ENCODE peak calls at places on chromosome 2, in four cellular contexts. V is coronary artery, D is colonic mucosa, P is PC-9. Y is an unnamed sample.

GRCh38 chr2:237326250-237327171 is 87.5 kb downstream of the COL6A3 start:
- DNase-seq in D (no peak), P (no peak), V (no peak), Y (no peak)

GRCh38 chr2:102806250-102806837 is 44.5 kb downstream of the TMEM182 start:
- DNase-seq in D (peak; percentile 61), V (no peak), P (no peak), Y (peak; percentile 31)

GRCh38 chr2:145258903-145259579 is 739.1 kb upstream of the ZEB2 start:
- DNase-seq in D (no peak), P (no peak), V (no peak), Y (peak; percentile 15)

GRCh38 chr2:67977464-67977863 is 85.3 kb downstream of the C1D start:
- DNase-seq in V (no peak), P (no peak), D (no peak), Y (no peak)

GRCh38 chr2:216006164-216006663 is 7.1 kb downstream of the MREG start:
- DNase-seq in D (no peak), P (peak; percentile 93), V (no peak), Y (no peak)

GRCh38 chr2:692349-692748 is 15.1 kb upstream of the TMEM18 start:
- DNase-seq in P (no peak), D (no peak), V (no peak), Y (no peak)

GRCh38 chr2:38871432-38871831 is 4.3 kb downstream of the DHX57 start:
- DNase-seq in V (no peak), D (no peak), P (no peak), Y (no peak)

GRCh38 chr2:217878865-217879595 is 123.8 kb downstream of the TNS1 start:
- DNase-seq in P (no peak), V (no peak), D (no peak), Y (no peak)

GRCh38 chr2:127664065-127664894 is 11.1 kb downstream of the LIMS2 start:
- DNase-seq in P (no peak), D (no peak), V (peak; percentile 74), Y (no peak)

GRCh38 chr2:131828164-131828561 is 300.5 kb downstream of the CCDC74A start:
- DNase-seq in V (no peak), P (no peak), D (no peak), Y (no peak)

GRCh38 chr2:147149589-147150245 is 695.1 kb upstream of the ACVR2A start:
- DNase-seq in P (no peak), V (no peak), D (no peak), Y (no peak)

GRCh38 chr2:65300134-65300771 is 72.6 kb downstream of the ACTR2 start:
- DNase-seq in P (no peak), D (peak; percentile 25), V (peak; percentile 91), Y (peak; percentile 74)

GRCh38 chr2:99389946-99390345 is 52.8 kb downstream of the EIF5B start:
- DNase-seq in V (no peak), P (no peak), D (no peak), Y (no peak)

GRCh38 chr2:135066710-135067109 is 14.6 kb downstream of the RAB3GAP1 start:
- DNase-seq in D (no peak), V (no peak), P (no peak), Y (no peak)

GRCh38 chr2:118032169-118033013 is 18.5 kb upstream of the CCDC93 start:
- DNase-seq in D (peak; percentile 34), P (no peak), V (no peak), Y (no peak)

GRCh38 chr2:15145046-15145817 is 415.9 kb downstream of the NBAS start:
- DNase-seq in D (no peak), V (no peak), P (no peak), Y (no peak)

GRCh38 chr2:59390581-59390980 is 1149.5 kb upstream of the FANCL start:
- DNase-seq in D (no peak), V (no peak), P (no peak), Y (no peak)

GRCh38 chr2:10194021-10194820 is 71.7 kb downstream of the RRM2 start:
- DNase-seq in D (no peak), V (no peak), P (no peak), Y (no peak)

GRCh38 chr2:218781691-218782528 is at the start of gene CYP27A1:
- DNase-seq in D (peak; percentile 79), P (no peak), V (peak; percentile 78), Y (no peak)

DNA sequence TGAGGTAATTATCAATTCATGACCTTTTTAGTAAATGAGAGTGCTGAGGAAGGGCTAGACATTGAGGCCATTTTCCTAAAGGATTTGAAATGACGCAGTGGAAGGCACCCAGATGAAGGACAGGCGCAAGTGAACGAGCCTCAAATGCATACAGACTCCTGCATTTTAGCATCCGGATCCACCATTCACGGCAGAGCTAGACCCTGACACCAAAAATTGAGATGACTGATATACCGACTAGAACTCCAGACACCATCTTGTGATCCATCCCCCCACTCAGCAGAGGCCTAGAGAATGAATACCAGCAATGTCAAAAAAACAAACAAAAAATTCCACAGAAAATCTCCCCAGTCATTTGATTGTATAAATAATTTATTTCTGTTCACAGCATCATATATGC is 4.2 kb downstream of the ARL4C start:
- DNase-seq in V (no peak), D (no peak), P (no peak), Y (no peak)
- H3K4me3 ChIP-seq in V (no peak overlapping the region), D (no peak overlapping the region), P (peak overlapping the region; percentile 91), Y (no peak overlapping the region)

GRCh38 chr2:159518321-159519005 is 97.9 kb downstream of the BAZ2B start:
- DNase-seq in P (no peak), V (no peak), D (no peak), Y (no peak)
- H3K4me3 ChIP-seq in P (no peak overlapping the region), V (no peak overlapping the region), D (no peak overlapping the region), Y (no peak overlapping the region)

GRCh38 chr2:177394622-177395021 is 2.0 kb downstream of the AGPS start:
- DNase-seq in D (no peak), V (no peak), P (no peak), Y (no peak)
- H3K4me3 ChIP-seq in D (no peak overlapping the region), V (no peak overlapping the region), P (peak overlapping the region; percentile 94), Y (no peak overlapping the region)

DNA sequence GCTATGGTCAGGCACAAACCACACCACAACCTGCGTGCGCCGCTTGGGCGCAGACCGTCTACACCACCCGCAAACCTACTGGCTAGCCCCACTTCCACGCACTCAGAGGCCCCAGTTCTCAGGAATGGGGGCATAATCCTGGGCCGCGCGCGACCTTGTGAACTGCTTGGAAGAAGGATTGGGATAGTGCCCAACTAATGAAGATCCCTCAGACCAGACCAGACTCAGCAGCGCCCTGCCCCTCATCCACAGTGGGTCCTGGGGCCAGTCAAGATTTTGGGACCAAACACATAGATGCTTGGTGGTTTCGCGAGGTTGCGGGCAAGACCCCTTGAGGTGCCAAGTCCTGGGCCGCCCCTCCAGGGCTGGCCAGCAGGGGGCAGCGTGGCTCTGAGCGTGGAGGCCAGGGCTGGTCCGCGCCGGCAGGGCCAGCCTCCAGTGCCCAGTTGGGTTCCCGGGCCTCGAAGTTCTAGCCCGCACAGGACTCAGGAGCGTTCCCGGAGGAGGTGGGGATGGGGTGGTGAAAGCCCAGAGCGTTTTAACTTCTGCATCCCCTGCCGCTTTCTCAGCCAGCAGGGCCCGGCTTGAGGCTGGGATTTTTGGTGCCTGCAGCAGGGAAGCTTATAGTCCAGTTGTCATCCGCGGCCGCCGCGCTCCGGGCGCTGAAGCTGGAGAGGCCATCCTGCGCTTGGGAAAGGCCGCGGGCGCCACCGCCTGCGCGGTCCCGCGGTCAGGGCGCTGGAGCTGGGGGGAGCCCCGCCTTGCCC is 8.3 kb downstream of the OSR1 start:
- DNase-seq in P (no peak), D (peak; percentile 68), V (no peak), Y (no peak)
- H3K4me3 ChIP-seq in P (no peak overlapping the region), D (peak overlapping the region; percentile 12), V (peak overlapping the region; percentile 57), Y (no peak overlapping the region)

Y was measured in skeletal muscle cell.